ENCODE peak calls at places on chromosomes 7 and 10, in six cellular contexts. One of them, this sample, is unnamed.

GRCh38 chr7:44291733-44292395 is 33.5 kb downstream of the CAMK2B start:
- DNase-seq in HepG2: no peak
- DNase-seq in A549: no peak
- DNase-seq in IMR-90: no peak
- DNase-seq in HEK293T: no peak
- DNase-seq in GM12878: no peak
- DNase-seq in this sample: no peak

GRCh38 chr7:83835424-83835823 is 186.5 kb upstream of the SEMA3E start:
- DNase-seq in HepG2: no peak
- DNase-seq in A549: no peak
- DNase-seq in IMR-90: no peak
- DNase-seq in HEK293T: no peak
- DNase-seq in GM12878: no peak
- DNase-seq in this sample: no peak

GRCh38 chr10:77501152-77501845 is 136.3 kb downstream of the KCNMA1 start:
- DNase-seq in HepG2: no peak
- DNase-seq in A549: peak
- DNase-seq in IMR-90: peak
- DNase-seq in HEK293T: no peak
- DNase-seq in GM12878: no peak
- DNase-seq in this sample: no peak

GRCh38 chr7:135392701-135393100 is 117.2 kb downstream of the CNOT4 start:
- DNase-seq in HepG2: no peak
- DNase-seq in A549: no peak
- DNase-seq in IMR-90: no peak
- DNase-seq in HEK293T: no peak
- DNase-seq in GM12878: no peak
- DNase-seq in this sample: no peak

GRCh38 chr7:103348959-103349358 is 1.5 kb downstream of the PSMC2 start:
- DNase-seq in HepG2: no peak
- DNase-seq in A549: no peak
- DNase-seq in IMR-90: no peak
- DNase-seq in HEK293T: no peak
- DNase-seq in GM12878: no peak
- DNase-seq in this sample: no peak

GRCh38 chr10:6423004-6423403 is 157.1 kb downstream of the PRKCQ start:
- DNase-seq in HepG2: no peak
- DNase-seq in A549: no peak
- DNase-seq in IMR-90: peak
- DNase-seq in HEK293T: no peak
- DNase-seq in GM12878: no peak
- DNase-seq in this sample: no peak

GRCh38 chr10:129655007-129655678 is 188.1 kb downstream of the MGMT start:
- DNase-seq in HepG2: no peak
- DNase-seq in A549: no peak
- DNase-seq in IMR-90: peak
- DNase-seq in HEK293T: no peak
- DNase-seq in GM12878: no peak
- DNase-seq in this sample: no peak

GRCh38 chr7:32453286-32454011 is 36.7 kb downstream of the LSM5 start:
- DNase-seq in HepG2: no peak
- DNase-seq in A549: peak
- DNase-seq in IMR-90: no peak
- DNase-seq in HEK293T: no peak
- DNase-seq in GM12878: no peak
- DNase-seq in this sample: no peak

GRCh38 chr7:118312966-118313365 is 88.5 kb downstream of the ANKRD7 start:
- DNase-seq in HepG2: no peak
- DNase-seq in A549: no peak
- DNase-seq in IMR-90: no peak
- DNase-seq in HEK293T: no peak
- DNase-seq in GM12878: peak
- DNase-seq in this sample: no peak

GRCh38 chr7:130667593-130668257 is 823 bp downstream of the COPG2 start:
- DNase-seq in HepG2: no peak
- DNase-seq in A549: peak
- DNase-seq in IMR-90: peak
- DNase-seq in HEK293T: peak
- DNase-seq in GM12878: no peak
- DNase-seq in this sample: peak

GRCh38 chr7:150317748-150318444 is 5.3 kb upstream of the LRRC61 start:
- DNase-seq in HepG2: no peak
- DNase-seq in A549: no peak
- DNase-seq in IMR-90: peak
- DNase-seq in HEK293T: no peak
- DNase-seq in GM12878: no peak
- DNase-seq in this sample: peak

GRCh38 chr10:70649526-70649925 is 22.8 kb upstream of the ADAMTS14 start:
- DNase-seq in HepG2: no peak
- DNase-seq in A549: peak
- DNase-seq in IMR-90: peak
- DNase-seq in HEK293T: no peak
- DNase-seq in GM12878: no peak
- DNase-seq in this sample: peak

GRCh38 chr7:45651056-45651444 is 76.9 kb downstream of the ADCY1 start:
- DNase-seq in HepG2: no peak
- DNase-seq in A549: no peak
- DNase-seq in IMR-90: no peak
- DNase-seq in HEK293T: no peak
- DNase-seq in GM12878: no peak
- DNase-seq in this sample: no peak

GRCh38 chr7:71191766-71192165 is 59.8 kb downstream of the GALNT17 start:
- DNase-seq in HepG2: no peak
- DNase-seq in A549: no peak
- DNase-seq in IMR-90: no peak
- DNase-seq in HEK293T: no peak
- DNase-seq in GM12878: no peak
- DNase-seq in this sample: no peak

GRCh38 chr10:93498196-93498595 is 1.8 kb downstream of the CEP55 start:
- DNase-seq in HepG2: no peak
- DNase-seq in A549: no peak
- DNase-seq in IMR-90: no peak
- DNase-seq in HEK293T: no peak
- DNase-seq in GM12878: no peak
- DNase-seq in this sample: no peak

GRCh38 chr10:78010278-78010677 is 19.0 kb downstream of the POLR3A start:
- DNase-seq in HepG2: no peak
- DNase-seq in A549: no peak
- DNase-seq in IMR-90: no peak
- DNase-seq in HEK293T: no peak
- DNase-seq in GM12878: no peak
- DNase-seq in this sample: no peak

GRCh38 chr7:156156734-156157408 is 344.6 kb upstream of the SHH start:
- DNase-seq in HepG2: peak
- DNase-seq in A549: peak
- DNase-seq in IMR-90: no peak
- DNase-seq in HEK293T: peak
- DNase-seq in GM12878: no peak
- DNase-seq in this sample: peak

GRCh38 chr10:29618341-29619171 is 16.2 kb downstream of the SVIL start:
- DNase-seq in HepG2: peak
- DNase-seq in A549: peak
- DNase-seq in IMR-90: peak
- DNase-seq in HEK293T: no peak
- DNase-seq in GM12878: no peak
- DNase-seq in this sample: no peak

GRCh38 chr7:101589052-101589451 is 40.0 kb downstream of the MYL10 start:
- DNase-seq in HepG2: no peak
- DNase-seq in A549: no peak
- DNase-seq in IMR-90: no peak
- DNase-seq in HEK293T: peak
- DNase-seq in GM12878: no peak
- DNase-seq in this sample: no peak
- TF ChIP-seq BHLHE40 in HepG2: no peak
- TF ChIP-seq BHLHE40 in A549: no peak
- TF ChIP-seq BHLHE40 in IMR-90: no peak
- TF ChIP-seq BHLHE40 in HEK293T: no peak
- TF ChIP-seq BHLHE40 in GM12878: no peak
- TF ChIP-seq BHLHE40 in this sample: no peak

DNA sequence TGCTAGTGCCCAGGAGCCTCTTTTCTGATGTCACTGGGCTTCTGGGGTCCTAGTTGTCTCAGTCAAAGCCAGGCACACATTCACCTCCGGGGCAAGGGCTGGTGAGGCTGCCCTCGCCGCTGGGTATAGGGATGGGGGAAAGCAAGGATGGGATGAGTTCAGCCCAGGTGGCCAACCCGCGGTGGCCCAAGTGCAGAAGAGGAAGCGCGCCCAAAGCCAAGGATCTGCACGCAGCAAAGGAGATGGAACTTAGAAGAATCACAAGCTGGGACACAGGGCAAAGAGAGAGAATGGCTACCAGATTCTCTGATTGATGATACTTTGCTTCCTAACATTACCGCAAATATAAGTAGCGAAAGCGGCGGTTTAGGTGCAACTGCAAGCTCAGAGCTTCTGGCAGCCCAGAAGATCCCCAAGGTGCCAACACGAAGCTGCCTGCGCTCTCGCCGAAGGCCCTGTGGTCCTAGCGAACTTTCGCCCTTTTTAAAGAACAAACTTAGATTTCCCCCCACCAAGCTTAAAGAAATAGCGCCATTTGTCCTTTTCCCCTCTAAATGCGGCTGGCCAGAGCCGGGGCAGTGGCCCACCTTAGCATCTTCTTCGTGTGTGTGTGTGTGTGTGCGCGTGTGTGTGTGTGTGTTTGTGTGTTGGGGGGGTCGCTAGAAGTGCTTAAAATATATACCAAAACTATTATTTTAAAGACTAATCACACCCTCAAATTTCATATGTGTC is 911 bp upstream of the MKX start:
- DNase-seq in HepG2: no peak
- DNase-seq in A549: peak
- DNase-seq in IMR-90: no peak
- DNase-seq in HEK293T: no peak
- DNase-seq in GM12878: no peak
- DNase-seq in this sample: no peak
- TF ChIP-seq BHLHE40 in HepG2: no peak
- TF ChIP-seq BHLHE40 in A549: no peak
- TF ChIP-seq BHLHE40 in IMR-90: no peak
- TF ChIP-seq BHLHE40 in HEK293T: no peak
- TF ChIP-seq BHLHE40 in GM12878: no peak
- TF ChIP-seq BHLHE40 in this sample: no peak

DNA sequence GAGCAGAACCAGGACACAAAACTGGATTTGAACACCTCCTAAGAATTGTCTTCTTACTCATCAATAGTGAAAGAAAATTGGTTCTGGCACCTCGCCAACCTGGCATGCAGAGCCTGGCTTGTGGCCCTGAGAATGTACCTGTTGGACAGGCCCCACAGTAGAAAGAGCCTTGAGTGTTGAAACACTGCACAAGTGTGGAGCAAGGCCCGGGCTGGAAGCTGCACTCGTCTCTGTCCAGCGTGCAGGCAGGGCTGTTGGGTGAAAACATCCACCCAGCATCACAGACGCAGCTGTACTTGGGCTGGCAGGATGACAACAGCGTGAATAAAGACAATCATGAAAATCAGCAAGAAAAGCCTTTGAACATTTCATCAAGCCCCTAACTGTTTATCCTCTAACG is 15.7 kb downstream of the CUBN start:
- DNase-seq in HepG2: no peak
- DNase-seq in A549: no peak
- DNase-seq in IMR-90: peak
- DNase-seq in HEK293T: no peak
- DNase-seq in GM12878: no peak
- DNase-seq in this sample: no peak
- TF ChIP-seq BHLHE40 in HepG2: no peak
- TF ChIP-seq BHLHE40 in A549: no peak
- TF ChIP-seq BHLHE40 in IMR-90: no peak
- TF ChIP-seq BHLHE40 in HEK293T: no peak
- TF ChIP-seq BHLHE40 in GM12878: no peak
- TF ChIP-seq BHLHE40 in this sample: no peak

GRCh38 chr10:132388901-132389630 is 7.9 kb upstream of the PWWP2B start:
- DNase-seq in HepG2: no peak
- DNase-seq in A549: no peak
- DNase-seq in IMR-90: no peak
- DNase-seq in HEK293T: no peak
- DNase-seq in GM12878: no peak
- DNase-seq in this sample: no peak

GRCh38 chr10:132391372-132392020 is 5.5 kb upstream of the PWWP2B start:
- DNase-seq in HepG2: no peak
- DNase-seq in A549: no peak
- DNase-seq in IMR-90: no peak
- DNase-seq in HEK293T: no peak
- DNase-seq in GM12878: no peak
- DNase-seq in this sample: no peak

GRCh38 chr10:132387723-132388210 is 9.2 kb upstream of the PWWP2B start:
- DNase-seq in HepG2: peak
- DNase-seq in A549: peak
- DNase-seq in IMR-90: peak
- DNase-seq in HEK293T: peak
- DNase-seq in GM12878: no peak
- DNase-seq in this sample: peak

GRCh38 chr10:132390455-132391371 is 6.3 kb upstream of the PWWP2B start:
- DNase-seq in HepG2: no peak
- DNase-seq in A549: no peak
- DNase-seq in IMR-90: no peak
- DNase-seq in HEK293T: no peak
- DNase-seq in GM12878: no peak
- DNase-seq in this sample: no peak

DNA sequence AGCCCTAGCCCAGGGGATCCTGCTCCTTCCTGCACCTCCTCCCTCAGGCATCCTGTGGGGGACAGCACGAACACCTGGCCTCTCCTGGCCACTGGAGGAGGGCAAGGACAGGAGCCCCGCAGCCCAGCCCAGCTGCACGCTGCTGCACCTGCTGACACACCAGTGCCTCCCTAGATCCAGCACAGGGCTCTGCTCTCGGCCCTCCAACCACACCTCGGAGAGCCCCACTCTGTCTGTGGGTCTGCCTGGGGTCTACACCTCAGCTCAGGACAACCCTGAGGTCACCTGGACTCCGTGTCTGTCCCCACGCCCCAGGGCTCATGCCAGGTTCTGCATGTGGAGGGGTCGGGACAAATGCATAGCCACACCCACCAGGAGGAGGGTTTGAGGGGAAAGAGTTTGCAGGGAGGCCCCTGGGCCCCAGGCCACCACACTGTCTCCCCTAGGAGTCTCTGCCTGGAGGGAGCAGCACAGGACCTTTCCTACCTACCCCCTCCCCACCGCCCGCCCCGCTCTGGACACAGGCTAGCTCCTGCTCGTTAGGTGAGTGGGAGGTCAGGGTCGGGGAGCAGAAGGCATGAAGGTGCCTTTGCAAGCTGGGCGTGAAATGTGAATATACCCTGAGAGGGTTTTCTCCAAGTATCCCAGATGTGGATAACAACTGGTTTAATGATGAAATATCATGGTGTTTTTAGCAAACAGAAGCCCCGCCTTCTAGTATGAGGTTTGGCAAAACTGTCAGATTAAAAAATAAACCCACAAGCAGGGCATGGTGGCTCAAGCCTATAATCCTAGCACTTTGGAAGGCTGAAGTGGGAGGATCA is 7.2 kb upstream of the PWWP2B start:
- DNase-seq in HepG2: no peak
- DNase-seq in A549: no peak
- DNase-seq in IMR-90: no peak
- DNase-seq in HEK293T: no peak
- DNase-seq in GM12878: no peak
- DNase-seq in this sample: no peak
- TF ChIP-seq BHLHE40 in HepG2: no peak
- TF ChIP-seq BHLHE40 in A549: no peak
- TF ChIP-seq BHLHE40 in IMR-90: no peak
- TF ChIP-seq BHLHE40 in HEK293T: no peak
- TF ChIP-seq BHLHE40 in GM12878: no peak
- TF ChIP-seq BHLHE40 in this sample: no peak

GRCh38 chr7:37832194-37832593 is 16.2 kb upstream of the NME8 start:
- DNase-seq in HepG2: no peak
- DNase-seq in A549: peak
- DNase-seq in IMR-90: no peak
- DNase-seq in HEK293T: no peak
- DNase-seq in GM12878: no peak
- DNase-seq in this sample: peak
- TF ChIP-seq BHLHE40 in HepG2: no peak
- TF ChIP-seq BHLHE40 in A549: no peak
- TF ChIP-seq BHLHE40 in IMR-90: no peak
- TF ChIP-seq BHLHE40 in HEK293T: no peak
- TF ChIP-seq BHLHE40 in GM12878: peak
- TF ChIP-seq BHLHE40 in this sample: peak